ENCODE peak calls at places on chromosome 17, in nine cellular contexts. Y, F, R, E, L, V, X, N and S are unnamed samples.

GRCh38 chr17:58263773-58264172 is 17.0 kb downstream of the MPO start:
- DNase-seq in X (no peak), N (no peak), Y (no peak), R (no peak), E (no peak), V (no peak), L (no peak), F (peak), S (no peak)

GRCh38 chr17:81885869-81886548 is 5.4 kb downstream of the ALYREF start:
- DNase-seq in V (no peak), R (no peak), Y (no peak), E (no peak), X (peak), N (no peak), F (no peak), L (no peak), S (peak)

GRCh38 chr17:7414837-7415236 is 5.3 kb upstream of the SPEM1 start:
- DNase-seq in F (no peak), V (no peak), L (no peak), R (no peak), N (no peak), Y (no peak), X (no peak), E (no peak), S (no peak)

GRCh38 chr17:75404739-75405364 is 626 bp downstream of the GRB2 start:
- DNase-seq in F (peak), L (peak), Y (no peak), R (peak), E (peak), X (peak), V (peak), N (peak), S (no peak)

GRCh38 chr17:30956764-30957374 is 14.0 kb upstream of the RNF135 start:
- DNase-seq in E (peak), R (no peak), F (no peak), N (no peak), X (no peak), Y (no peak), L (no peak), V (peak), S (no peak)

GRCh38 chr17:34607917-34608316 is 28.5 kb downstream of the TMEM132E start:
- DNase-seq in F (no peak), V (no peak), L (no peak), Y (no peak), E (no peak), R (no peak), X (no peak), N (no peak), S (no peak)

GRCh38 chr17:56172517-56172982 is 19.3 kb downstream of the ANKFN1 start:
- DNase-seq in E (peak), R (no peak), V (no peak), L (no peak), X (no peak), F (peak), N (no peak), Y (no peak), S (no peak)

GRCh38 chr17:17051791-17052461 is 9.7 kb downstream of the MPRIP start:
- DNase-seq in V (no peak), Y (no peak), N (no peak), L (no peak), R (no peak), E (peak), F (no peak), X (no peak), S (peak)

GRCh38 chr17:39205112-39205526 is 5.0 kb downstream of the RPL19 start:
- DNase-seq in V (no peak), X (no peak), R (no peak), F (no peak), N (no peak), Y (no peak), E (no peak), L (no peak), S (no peak)

GRCh38 chr17:18004345-18004744 is 31.7 kb downstream of the DRC3 start:
- DNase-seq in V (no peak), X (peak), L (no peak), F (no peak), Y (no peak), R (no peak), N (no peak), E (peak), S (no peak)

GRCh38 chr17:61389670-61390478 is 9.8 kb upstream of the TBX2 start:
- DNase-seq in V (no peak), F (no peak), L (peak), X (no peak), Y (no peak), R (no peak), E (peak), N (no peak), S (no peak)

GRCh38 chr17:35073991-35074627 is 10.6 kb upstream of the RFFL start:
- DNase-seq in X (no peak), R (peak), N (no peak), V (no peak), Y (no peak), E (no peak), F (no peak), L (no peak), S (peak)

GRCh38 chr17:49696233-49696761 is 11.5 kb downstream of the SLC35B1 start:
- DNase-seq in R (peak), E (no peak), Y (no peak), F (no peak), X (no peak), N (peak), V (no peak), L (no peak), S (no peak)

GRCh38 chr17:57092171-57092570 is 7.1 kb downstream of the AKAP1 start:
- DNase-seq in N (no peak), E (no peak), R (no peak), X (no peak), V (peak), Y (no peak), F (no peak), L (no peak), S (no peak)

GRCh38 chr17:17050346-17051345 is 8.4 kb downstream of the MPRIP start:
- DNase-seq in V (no peak), R (no peak), X (no peak), F (no peak), N (no peak), Y (no peak), E (no peak), L (no peak), S (no peak)